ENCODE peak calls at places on chromosomes 2 and 18, in ten cellular contexts. M, S, Z, N, V, L, C, Q, O and T are unnamed samples.

GRCh38 chr2:30272761-30273573 is 41.6 kb downstream of the LBH start:
- DNase-seq in M (peak; percentile 87), S (no peak), Z (peak; percentile 80), N (peak; percentile 53), V (no peak), L (no peak), C (no peak), Q (no peak), O (peak; percentile 71), T (no peak)

GRCh38 chr18:13487237-13487636 is 239.1 kb downstream of the FAM210A start:
- DNase-seq in M (no peak), S (no peak), Z (no peak), N (no peak), V (no peak), L (no peak), C (no peak), Q (no peak), O (no peak), T (no peak)

GRCh38 chr2:126664234-126664633 is 8.3 kb downstream of the GYPC start:
- DNase-seq in M (no peak), S (no peak), Z (no peak), N (peak; percentile 21), V (peak; percentile 44), L (peak; percentile 48), C (no peak), Q (no peak), O (no peak), T (no peak)

GRCh38 chr18:14941256-14941655 is 193.3 kb downstream of the ANKRD30B start:
- DNase-seq in M (no peak), S (no peak), Z (no peak), N (no peak), V (no peak), L (no peak), C (no peak), Q (no peak), O (peak; percentile 48), T (no peak)

GRCh38 chr2:82650038-82650437 is 1809.0 kb downstream of the SUCLG1 start:
- DNase-seq in M (peak; percentile 0), S (no peak), Z (peak; percentile 8), N (no peak), V (no peak), L (no peak), C (no peak), Q (no peak), O (no peak), T (no peak)

GRCh38 chr2:166573393-166573792 is 79.3 kb upstream of the SCN7A start:
- DNase-seq in M (peak; percentile 40), S (peak; percentile 39), Z (peak; percentile 52), N (no peak), V (no peak), L (no peak), C (no peak), Q (no peak), O (no peak), T (no peak)

GRCh38 chr2:8714283-8714682 is 32.4 kb downstream of the ID2 start:
- DNase-seq in M (no peak), S (no peak), Z (no peak), N (no peak), V (no peak), L (no peak), C (no peak), Q (no peak), O (no peak), T (no peak)

GRCh38 chr2:46717733-46718121 is 197.9 kb downstream of the MCFD2 start:
- DNase-seq in M (peak; percentile 65), S (no peak), Z (peak; percentile 61), N (no peak), V (peak; percentile 28), L (no peak), C (no peak), Q (no peak), O (no peak), T (no peak)

GRCh38 chr18:37742436-37742835 is 176.8 kb upstream of the CELF4 start:
- DNase-seq in M (no peak), S (no peak), Z (no peak), N (no peak), V (no peak), L (no peak), C (no peak), Q (no peak), O (no peak), T (no peak)

GRCh38 chr2:38122344-38122743 is 46.4 kb upstream of the CYP1B1 start:
- DNase-seq in M (peak; percentile 50), S (no peak), Z (no peak), N (no peak), V (no peak), L (no peak), C (no peak), Q (no peak), O (no peak), T (no peak)

GRCh38 chr2:127498386-127498785 is 27.9 kb downstream of the IWS1 start:
- DNase-seq in M (peak; percentile 71), S (no peak), Z (peak; percentile 88), N (no peak), V (peak; percentile 62), L (no peak), C (no peak), Q (no peak), O (no peak), T (no peak)

GRCh38 chr2:101331202-101331601 is 22.7 kb upstream of the RNF149 start:
- DNase-seq in M (no peak), S (no peak), Z (no peak), N (no peak), V (no peak), L (no peak), C (no peak), Q (no peak), O (no peak), T (no peak)

GRCh38 chr18:13611058-13611615 is 115.2 kb downstream of the FAM210A start:
- DNase-seq in M (peak; percentile 66), S (peak; percentile 71), Z (no peak), N (no peak), V (peak; percentile 41), L (no peak), C (no peak), Q (no peak), O (no peak), T (no peak)

GRCh38 chr18:49368876-49369440 is 91.5 kb downstream of the DYM start:
- DNase-seq in M (no peak), S (peak; percentile 22), Z (no peak), N (no peak), V (no peak), L (no peak), C (no peak), Q (no peak), O (peak; percentile 32), T (no peak)

GRCh38 chr18:79584491-79585394 is 94.9 kb upstream of the CTDP1 start:
- DNase-seq in M (no peak), S (no peak), Z (no peak), N (no peak), V (no peak), L (no peak), C (no peak), Q (no peak), O (no peak), T (no peak)

GRCh38 chr2:160667811-160668210 is 174.2 kb upstream of the RBMS1 start:
- DNase-seq in M (no peak), S (no peak), Z (peak; percentile 54), N (no peak), V (no peak), L (no peak), C (no peak), Q (no peak), O (no peak), T (no peak)

GRCh38 chr2:236237468-236238190 is 26.6 kb downstream of the ASB18 start:
- DNase-seq in M (no peak), S (peak; percentile 65), Z (no peak), N (no peak), V (no peak), L (no peak), C (no peak), Q (no peak), O (no peak), T (no peak)

GRCh38 chr2:46032996-46033395 is 264.2 kb upstream of the EPAS1 start:
- DNase-seq in M (no peak), S (no peak), Z (no peak), N (peak; percentile 37), V (no peak), L (no peak), C (no peak), Q (no peak), O (no peak), T (no peak)